ENCODE peak calls at places on chromosomes 6 and 20, in four cellular contexts. One of them, this sample, is unnamed.

GRCh38 chr20:8033447-8033846 is 13.9 kb upstream of the TMX4 start:
- DNase-seq in uterus: no peak
- DNase-seq in heart left ventricle: no peak
- DNase-seq in right lobe of liver: no peak
- DNase-seq in this sample: no peak

GRCh38 chr6:134990262-134990661 is 40.4 kb upstream of the ALDH8A1 start:
- DNase-seq in uterus: no peak
- DNase-seq in right lobe of liver: no peak
- DNase-seq in heart left ventricle: no peak
- DNase-seq in this sample: no peak

GRCh38 chr6:138410972-138411667 is 7.1 kb downstream of the HEBP2 start:
- DNase-seq in right lobe of liver: no peak
- DNase-seq in uterus: no peak
- DNase-seq in heart left ventricle: no peak
- DNase-seq in this sample: no peak

GRCh38 chr6:37514377-37514776 is 14.7 kb upstream of the CCDC167 start:
- DNase-seq in right lobe of liver: no peak
- DNase-seq in heart left ventricle: no peak
- DNase-seq in uterus: no peak
- DNase-seq in this sample: no peak

GRCh38 chr20:5657190-5657872 is 92.9 kb upstream of the SHLD1 start:
- DNase-seq in heart left ventricle: peak
- DNase-seq in right lobe of liver: no peak
- DNase-seq in uterus: peak
- DNase-seq in this sample: peak

GRCh38 chr6:558959-559358 is 97.9 kb downstream of the HUS1B start:
- DNase-seq in uterus: no peak
- DNase-seq in heart left ventricle: no peak
- DNase-seq in right lobe of liver: no peak
- DNase-seq in this sample: no peak

GRCh38 chr20:63089051-63089907 is 82.5 kb upstream of the BHLHE23 start:
- DNase-seq in heart left ventricle: peak
- DNase-seq in right lobe of liver: peak
- DNase-seq in uterus: peak
- DNase-seq in this sample: peak

GRCh38 chr6:130516604-130517003 is 150.8 kb downstream of the TMEM200A start:
- DNase-seq in right lobe of liver: no peak
- DNase-seq in heart left ventricle: no peak
- DNase-seq in uterus: no peak
- DNase-seq in this sample: no peak

GRCh38 chr6:49269190-49269589 is 193.9 kb downstream of the MMUT start:
- DNase-seq in right lobe of liver: no peak
- DNase-seq in uterus: no peak
- DNase-seq in heart left ventricle: no peak
- DNase-seq in this sample: no peak

GRCh38 chr20:49361872-49362663 is 84.2 kb upstream of the ZNFX1 start:
- DNase-seq in uterus: no peak
- DNase-seq in right lobe of liver: no peak
- DNase-seq in heart left ventricle: no peak
- DNase-seq in this sample: no peak

GRCh38 chr20:62887860-62888239 is 26.2 kb upstream of the TCFL5 start:
- DNase-seq in uterus: no peak
- DNase-seq in heart left ventricle: no peak
- DNase-seq in right lobe of liver: peak
- DNase-seq in this sample: no peak

GRCh38 chr20:57770852-57771746 is 61.3 kb upstream of the PMEPA1 start:
- DNase-seq in right lobe of liver: no peak
- DNase-seq in uterus: no peak
- DNase-seq in heart left ventricle: no peak
- DNase-seq in this sample: no peak

GRCh38 chr6:129432738-129433137 is 277.2 kb downstream of the ARHGAP18 start:
- DNase-seq in heart left ventricle: no peak
- DNase-seq in uterus: no peak
- DNase-seq in right lobe of liver: no peak
- DNase-seq in this sample: no peak

DNA sequence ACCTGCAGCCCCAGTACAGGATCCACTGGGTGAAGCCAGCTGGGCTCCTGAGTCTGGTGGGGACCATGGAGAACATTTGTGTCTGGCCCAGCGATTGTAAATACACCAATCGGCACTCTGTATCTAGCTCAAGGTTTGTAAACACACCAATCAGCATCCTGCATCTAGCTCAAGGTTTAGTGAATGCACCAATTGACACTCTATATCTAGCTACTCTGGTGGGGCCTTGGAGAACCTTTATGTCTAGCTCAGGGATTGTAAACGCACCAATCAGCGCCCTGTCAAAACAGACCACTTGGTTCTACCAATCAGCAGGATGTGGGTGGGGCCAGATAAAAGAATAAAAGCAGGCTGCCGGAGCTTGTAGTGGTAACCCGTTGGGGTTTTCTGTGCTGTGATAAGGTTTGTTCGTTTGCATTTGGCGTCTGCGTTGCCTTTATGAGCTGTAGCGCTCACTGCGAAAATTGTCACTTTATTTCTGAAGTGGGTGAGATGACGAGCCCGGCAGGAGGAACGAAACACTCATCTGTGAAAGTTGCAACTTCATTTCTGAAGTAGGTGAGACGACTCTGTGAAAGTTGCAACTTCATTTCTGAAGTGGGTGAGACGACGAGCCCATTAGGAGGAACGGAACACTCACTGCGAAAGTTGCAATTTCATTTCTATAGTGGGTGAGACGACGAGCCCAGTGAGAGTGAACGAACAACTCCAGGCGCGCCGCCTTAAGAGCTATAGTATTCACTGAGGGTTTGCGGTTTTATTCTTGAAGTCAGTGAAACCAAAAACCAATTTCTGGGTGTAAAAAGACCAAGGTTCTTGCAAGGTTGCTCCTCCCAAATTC is 31.1 kb downstream of the SERPINB6 start:
- DNase-seq in uterus: no peak
- DNase-seq in heart left ventricle: no peak
- DNase-seq in right lobe of liver: no peak
- DNase-seq in this sample: no peak
- TF ChIP-seq POLR2A in uterus: no peak
- TF ChIP-seq POLR2A in heart left ventricle: no peak
- TF ChIP-seq POLR2A in right lobe of liver: no peak
- TF ChIP-seq POLR2A in this sample: no peak

GRCh38 chr6:127907960-127908640 is 7.2 kb upstream of the THEMIS start:
- DNase-seq in right lobe of liver: no peak
- DNase-seq in heart left ventricle: no peak
- DNase-seq in uterus: no peak
- DNase-seq in this sample: no peak
- H3K27ac ChIP-seq in right lobe of liver: no peak
- H3K27ac ChIP-seq in heart left ventricle: no peak
- H3K27ac ChIP-seq in uterus: no peak
- H3K27ac ChIP-seq in this sample: no peak

DNA sequence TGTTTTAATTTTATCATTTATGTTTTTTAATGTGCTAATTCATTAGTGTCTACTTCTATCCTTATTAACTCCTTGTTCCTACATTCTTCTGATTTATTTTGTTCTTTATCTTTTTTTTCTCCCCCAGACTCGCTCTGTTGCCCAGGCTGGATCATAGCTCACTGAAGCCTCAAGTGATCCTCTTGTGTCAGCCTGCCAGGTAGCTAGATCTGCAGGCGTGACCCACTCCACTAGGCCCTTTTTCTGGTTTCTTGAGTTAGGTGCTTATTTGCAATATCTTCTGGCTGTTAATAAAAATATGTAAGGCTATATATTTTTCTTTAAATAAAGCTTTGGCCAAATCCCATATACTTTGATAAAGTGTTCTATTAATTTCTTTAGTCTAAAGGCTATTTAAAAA is 2.8 kb downstream of the TAF11 start:
- DNase-seq in right lobe of liver: no peak
- DNase-seq in heart left ventricle: no peak
- DNase-seq in uterus: no peak
- DNase-seq in this sample: no peak
- TF ChIP-seq POLR2A in right lobe of liver: no peak
- TF ChIP-seq POLR2A in heart left ventricle: no peak
- TF ChIP-seq POLR2A in uterus: no peak
- TF ChIP-seq POLR2A in this sample: no peak

DNA sequence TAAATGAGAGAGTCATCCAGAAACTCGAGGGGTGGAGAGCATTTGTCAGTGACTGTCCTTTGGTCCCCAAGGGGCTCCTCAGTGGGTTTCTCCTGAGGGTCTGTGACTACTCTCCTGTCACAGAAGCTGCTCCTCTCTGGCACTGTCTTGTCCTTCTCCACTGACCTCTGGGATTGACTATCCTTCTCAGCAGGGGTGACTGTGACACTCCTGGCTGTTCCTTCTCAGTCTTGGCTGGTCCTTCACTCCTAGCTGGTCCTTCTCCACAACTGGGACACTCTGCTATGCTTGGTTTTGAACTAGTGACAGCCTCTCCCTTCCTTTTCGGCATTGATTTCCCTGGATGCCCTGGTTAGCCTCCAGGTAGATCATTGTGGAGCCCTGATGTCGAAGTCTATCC is 33.5 kb downstream of the DYNLT1 start:
- DNase-seq in heart left ventricle: no peak
- DNase-seq in uterus: no peak
- DNase-seq in right lobe of liver: no peak
- DNase-seq in this sample: no peak
- H3K27ac ChIP-seq in heart left ventricle: no peak
- H3K27ac ChIP-seq in uterus: peak
- H3K27ac ChIP-seq in right lobe of liver: no peak
- H3K27ac ChIP-seq in this sample: no peak

GRCh38 chr6:75205776-75206334 is at the start of gene COL12A1:
- DNase-seq in uterus: peak
- DNase-seq in heart left ventricle: peak
- DNase-seq in right lobe of liver: peak
- DNase-seq in this sample: peak
- TF ChIP-seq POLR2A in uterus: peak
- TF ChIP-seq POLR2A in heart left ventricle: no peak
- TF ChIP-seq POLR2A in right lobe of liver: no peak
- TF ChIP-seq POLR2A in this sample: peak

GRCh38 chr6:40308533-40309306 is 278.4 kb downstream of the LRFN2 start:
- DNase-seq in right lobe of liver: no peak
- DNase-seq in uterus: peak
- DNase-seq in heart left ventricle: peak
- DNase-seq in this sample: peak

GRCh38 chr6:40315055-40315454 is 272.1 kb downstream of the LRFN2 start:
- DNase-seq in uterus: no peak
- DNase-seq in heart left ventricle: no peak
- DNase-seq in right lobe of liver: no peak
- DNase-seq in this sample: no peak

GRCh38 chr6:40313582-40313981 is 273.6 kb downstream of the LRFN2 start:
- DNase-seq in right lobe of liver: no peak
- DNase-seq in uterus: no peak
- DNase-seq in heart left ventricle: no peak
- DNase-seq in this sample: no peak

GRCh38 chr6:40307712-40308111 is 279.5 kb downstream of the LRFN2 start:
- DNase-seq in right lobe of liver: no peak
- DNase-seq in heart left ventricle: no peak
- DNase-seq in uterus: no peak
- DNase-seq in this sample: no peak

DNA sequence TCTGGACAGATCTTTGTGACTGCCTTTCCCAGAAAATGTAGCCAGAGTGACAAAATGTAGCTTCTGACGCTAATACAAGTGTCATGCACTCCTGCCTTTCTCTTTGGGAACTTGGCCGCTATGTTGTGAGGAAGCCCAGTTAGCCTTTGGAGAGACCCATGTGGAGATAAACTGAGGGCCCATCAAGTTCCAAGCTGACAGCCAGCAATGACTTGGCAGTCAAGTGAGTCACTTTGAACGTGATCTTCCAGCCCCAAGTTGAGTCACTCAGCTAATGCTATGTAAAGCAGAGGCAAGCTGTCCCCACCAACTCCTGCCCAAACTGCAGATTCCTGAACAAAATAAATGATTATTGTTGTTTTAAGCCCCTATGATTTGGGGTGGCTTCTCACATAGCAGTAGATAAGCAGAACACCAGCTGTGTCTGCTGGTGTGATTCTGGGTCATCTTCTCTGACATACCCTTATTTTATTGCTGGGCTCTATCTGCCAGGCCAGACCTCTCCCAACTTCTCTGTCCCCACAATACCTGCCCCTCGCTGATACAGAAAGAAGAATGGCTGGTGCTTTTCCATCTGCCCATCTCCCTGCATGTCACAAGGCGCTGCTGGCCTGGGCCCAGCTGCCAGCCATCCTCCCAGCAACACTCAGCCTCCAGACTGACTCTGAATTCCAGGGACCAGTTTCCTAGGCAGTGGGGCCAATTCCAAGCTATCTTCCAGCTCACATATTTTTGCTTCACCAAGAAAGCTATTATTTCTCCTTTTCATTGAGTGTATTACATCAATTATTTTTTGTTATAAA is 274.8 kb downstream of the LRFN2 start:
- DNase-seq in uterus: no peak
- DNase-seq in right lobe of liver: no peak
- DNase-seq in heart left ventricle: no peak
- DNase-seq in this sample: no peak
- H3K27ac ChIP-seq in uterus: no peak
- H3K27ac ChIP-seq in right lobe of liver: no peak
- H3K27ac ChIP-seq in heart left ventricle: no peak
- H3K27ac ChIP-seq in this sample: no peak

GRCh38 chr6:165985926-165986646 is 181.6 kb downstream of the TBXT start:
- DNase-seq in right lobe of liver: no peak
- DNase-seq in uterus: no peak
- DNase-seq in heart left ventricle: no peak
- DNase-seq in this sample: peak

GRCh38 chr6:165988306-165988756 is 179.3 kb downstream of the TBXT start:
- DNase-seq in right lobe of liver: no peak
- DNase-seq in heart left ventricle: no peak
- DNase-seq in uterus: no peak
- DNase-seq in this sample: no peak

GRCh38 chr6:165988757-165989456 is 178.7 kb downstream of the TBXT start:
- DNase-seq in heart left ventricle: no peak
- DNase-seq in right lobe of liver: no peak
- DNase-seq in uterus: no peak
- DNase-seq in this sample: no peak

GRCh38 chr6:165986647-165987482 is 180.8 kb downstream of the TBXT start:
- DNase-seq in uterus: no peak
- DNase-seq in right lobe of liver: no peak
- DNase-seq in heart left ventricle: no peak
- DNase-seq in this sample: peak

GRCh38 chr6:165987483-165988305 is 180.0 kb downstream of the TBXT start:
- DNase-seq in right lobe of liver: no peak
- DNase-seq in heart left ventricle: peak
- DNase-seq in uterus: peak
- DNase-seq in this sample: peak
- TF ChIP-seq POLR2A in right lobe of liver: no peak
- TF ChIP-seq POLR2A in heart left ventricle: no peak
- TF ChIP-seq POLR2A in uterus: no peak
- TF ChIP-seq POLR2A in this sample: peak

GRCh38 chr6:52994031-52994788 is 874 bp downstream of the GSTA4 start:
- DNase-seq in heart left ventricle: peak
- DNase-seq in uterus: peak
- DNase-seq in right lobe of liver: no peak
- DNase-seq in this sample: peak
- H3K27ac ChIP-seq in heart left ventricle: peak
- H3K27ac ChIP-seq in uterus: peak
- H3K27ac ChIP-seq in right lobe of liver: peak
- H3K27ac ChIP-seq in this sample: peak